ENCODE peak calls at places on chromosomes 6 and 20, in four cellular contexts. One of them, this sample, is unnamed.

GRCh38 chr6:116500969-116501433 is 10.4 kb upstream of the CALHM5 start:
- DNase-seq in choroid plexus epithelial cell: peak
- DNase-seq in ecto neural progenitor cell: no peak
- DNase-seq in lower lobe of right lung: no peak
- DNase-seq in this sample: peak

GRCh38 chr6:112041535-112041934 is 12.4 kb upstream of the CCN6 start:
- DNase-seq in choroid plexus epithelial cell: no peak
- DNase-seq in ecto neural progenitor cell: no peak
- DNase-seq in lower lobe of right lung: no peak
- DNase-seq in this sample: no peak

GRCh38 chr20:24648481-24648880 is 179.1 kb downstream of the SYNDIG1 start:
- DNase-seq in choroid plexus epithelial cell: peak
- DNase-seq in ecto neural progenitor cell: no peak
- DNase-seq in lower lobe of right lung: no peak
- DNase-seq in this sample: no peak

GRCh38 chr20:434221-434620 is 26.1 kb downstream of the RBCK1 start:
- DNase-seq in choroid plexus epithelial cell: no peak
- DNase-seq in ecto neural progenitor cell: no peak
- DNase-seq in lower lobe of right lung: no peak
- DNase-seq in this sample: no peak

GRCh38 chr6:90611996-90612690 is 25.3 kb upstream of the MAP3K7 start:
- DNase-seq in choroid plexus epithelial cell: no peak
- DNase-seq in ecto neural progenitor cell: peak
- DNase-seq in lower lobe of right lung: no peak
- DNase-seq in this sample: no peak

GRCh38 chr20:10501377-10501776 is 66.3 kb downstream of the SLX4IP start:
- DNase-seq in choroid plexus epithelial cell: no peak
- DNase-seq in ecto neural progenitor cell: no peak
- DNase-seq in lower lobe of right lung: peak
- DNase-seq in this sample: no peak

GRCh38 chr20:1300083-1300840 is 28.7 kb downstream of the SDCBP2 start:
- DNase-seq in choroid plexus epithelial cell: no peak
- DNase-seq in ecto neural progenitor cell: no peak
- DNase-seq in lower lobe of right lung: no peak
- DNase-seq in this sample: no peak

GRCh38 chr6:165562421-165563090 is 100.5 kb downstream of the PDE10A start:
- DNase-seq in choroid plexus epithelial cell: peak
- DNase-seq in ecto neural progenitor cell: no peak
- DNase-seq in lower lobe of right lung: no peak
- DNase-seq in this sample: no peak

This sample was measured in iris pigment epithelial cell.